ENCODE peak calls at places on chromosomes 7 and 10, in nine cellular contexts. K, Y, D, G, T, C, I, N and R are unnamed samples.
A peak's percentile ranks its signal among the peaks of the same experiment; 100 is the strongest.

GRCh38 chr7:131072505-131073091 is 255.1 kb upstream of the MKLN1 start:
- DNase-seq in D (no peak), K (no peak), Y (peak; percentile 63), T (no peak), I (no peak), N (no peak), C (peak; percentile 60), G (no peak), R (no peak)

GRCh38 chr10:86658751-86659150 is 4.4 kb downstream of the OPN4 start:
- DNase-seq in K (no peak), Y (no peak), D (no peak), T (no peak), N (no peak), I (no peak), G (no peak), C (no peak), R (no peak)

GRCh38 chr7:48052748-48053147 is 17.4 kb downstream of the C7orf57 start:
- DNase-seq in I (no peak), Y (no peak), T (no peak), K (no peak), C (peak; percentile 87), N (no peak), G (peak; percentile 52), D (no peak), R (no peak)

GRCh38 chr10:27720529-27720928 is 25.1 kb downstream of the MKX start:
- DNase-seq in D (no peak), Y (no peak), K (no peak), C (no peak), G (no peak), I (no peak), N (no peak), T (no peak), R (no peak)

GRCh38 chr10:131689954-131690669 is 210.7 kb upstream of the PPP2R2D start:
- DNase-seq in G (no peak), D (no peak), Y (no peak), N (no peak), T (no peak), I (no peak), C (no peak), K (no peak), R (no peak)

GRCh38 chr10:25076501-25077197 is 60.2 kb downstream of the THNSL1 start:
- DNase-seq in I (no peak), D (no peak), G (no peak), Y (no peak), N (no peak), C (peak; percentile 43), K (no peak), T (no peak), R (no peak)

GRCh38 chr10:30940279-30940678 is 91.4 kb downstream of the ZNF438 start:
- DNase-seq in T (no peak), I (no peak), N (no peak), D (no peak), G (no peak), C (no peak), Y (no peak), K (no peak), R (no peak)

GRCh38 chr7:87474533-87475358 is 734 bp downstream of the ABCB4 start:
- DNase-seq in D (no peak), G (no peak), T (peak; percentile 33), C (peak; percentile 2), Y (no peak), I (no peak), K (no peak), N (no peak), R (no peak)

GRCh38 chr7:46089281-46089680 is 168.2 kb upstream of the IGFBP3 start:
- DNase-seq in C (peak; percentile 54), Y (no peak), T (no peak), N (no peak), I (no peak), G (no peak), D (no peak), K (no peak), R (no peak)

GRCh38 chr7:131895541-131896173 is 339.2 kb upstream of the PODXL start:
- DNase-seq in N (peak; percentile 11), C (peak; percentile 69), K (no peak), T (no peak), Y (no peak), G (peak; percentile 69), D (no peak), I (no peak), R (peak; percentile 79)

GRCh38 chr7:91351374-91351773 is 87.1 kb downstream of the FZD1 start:
- DNase-seq in I (no peak), N (peak; percentile 3), T (no peak), K (no peak), Y (no peak), C (no peak), D (no peak), G (peak; percentile 21), R (peak; percentile 17)

GRCh38 chr10:103554488-103555320 is 61.2 kb downstream of the NEURL1 start:
- DNase-seq in Y (peak; percentile 66), T (peak; percentile 72), C (peak; percentile 63), K (peak; percentile 31), N (peak; percentile 38), I (peak; percentile 24), D (peak; percentile 65), G (peak; percentile 81), R (no peak)

GRCh38 chr7:140691368-140692045 is 5.0 kb upstream of the NDUFB2 start:
- DNase-seq in T (no peak), D (no peak), K (no peak), G (no peak), I (no peak), N (no peak), Y (no peak), C (no peak), R (no peak)

GRCh38 chr10:121527690-121528089 is 70.6 kb downstream of the FGFR2 start:
- DNase-seq in D (peak; percentile 37), Y (no peak), T (no peak), K (no peak), N (no peak), G (no peak), C (peak; percentile 57), I (no peak), R (peak; percentile 74)

GRCh38 chr10:72065439-72066025 is 22.8 kb downstream of the SPOCK2 start:
- DNase-seq in Y (no peak), N (no peak), G (no peak), T (no peak), I (no peak), C (no peak), K (no peak), D (peak; percentile 49), R (no peak)

GRCh38 chr7:5237286-5237685 is 45.5 kb upstream of the SLC29A4 start:
- DNase-seq in D (peak; percentile 59), T (peak; percentile 51), K (no peak), G (no peak), Y (no peak), C (peak; percentile 78), N (no peak), I (no peak), R (no peak)

GRCh38 chr10:70595566-70596016 is 7.0 kb downstream of the PRF1 start:
- DNase-seq in Y (no peak), C (no peak), T (no peak), K (no peak), N (no peak), G (no peak), D (no peak), I (no peak), R (no peak)

GRCh38 chr10:123390332-123390731 is 236.1 kb downstream of the BUB3 start:
- DNase-seq in D (no peak), N (no peak), K (no peak), Y (no peak), T (no peak), I (no peak), C (no peak), G (no peak), R (no peak)

GRCh38 chr10:125273023-125273422 is 112.7 kb upstream of the CTBP2 start:
- DNase-seq in N (no peak), G (no peak), D (no peak), T (no peak), C (no peak), Y (no peak), I (no peak), K (no peak), R (no peak)

GRCh38 chr7:116438274-116438673 is 61.3 kb upstream of the CAV2 start:
- DNase-seq in C (no peak), D (no peak), Y (no peak), K (no peak), I (no peak), G (no peak), T (peak; percentile 41), N (no peak), R (no peak)

GRCh38 chr7:680411-681127 is 45.9 kb upstream of the DNAAF5 start:
- DNase-seq in N (no peak), I (no peak), C (no peak), K (no peak), G (no peak), T (no peak), Y (peak; percentile 28), D (no peak), R (no peak)

GRCh38 chr10:1109795-1110673 is 53.8 kb downstream of the WDR37 start:
- DNase-seq in K (peak; percentile 45), Y (peak; percentile 91), T (peak; percentile 70), I (peak; percentile 81), D (peak; percentile 44), N (peak; percentile 41), C (peak; percentile 86), G (peak; percentile 91), R (peak; percentile 35)

GRCh38 chr7:107843184-107843583 is 40.2 kb upstream of the SLC26A3 start:
- DNase-seq in G (no peak), T (peak; percentile 65), Y (no peak), C (no peak), K (no peak), I (no peak), N (no peak), D (no peak), R (no peak)

GRCh38 chr10:14535497-14536199 is 204.9 kb upstream of the FRMD4A start:
- DNase-seq in K (no peak), G (no peak), N (no peak), C (no peak), Y (no peak), T (no peak), D (no peak), I (no peak), R (no peak)

GRCh38 chr10:48414160-48414559 is 107.7 kb downstream of the MAPK8 start:
- DNase-seq in T (no peak), D (no peak), G (no peak), I (no peak), Y (no peak), C (no peak), N (no peak), K (no peak), R (no peak)

GRCh38 chr7:151091431-151091830 is 5.2 kb downstream of the AGAP3 start:
- DNase-seq in D (no peak), K (no peak), Y (no peak), G (no peak), T (peak; percentile 72), C (no peak), N (no peak), I (no peak), R (no peak)

GRCh38 chr10:28250782-28251181 is 52.1 kb downstream of the MPP7 start:
- DNase-seq in C (peak; percentile 42), D (no peak), G (peak; percentile 34), I (no peak), Y (no peak), T (no peak), N (no peak), K (no peak), R (no peak)

GRCh38 chr7:42914009-42914725 is 2.3 kb upstream of the C7orf25 start:
- DNase-seq in Y (no peak), T (no peak), K (no peak), D (peak; percentile 35), N (no peak), G (no peak), C (peak; percentile 92), I (no peak), R (no peak)

GRCh38 chr7:972110-972509 is 3.2 kb downstream of the COX19 start:
- DNase-seq in Y (no peak), D (no peak), G (no peak), K (no peak), T (no peak), N (no peak), C (no peak), I (no peak), R (no peak)

GRCh38 chr10:98664329-98665042 is 217.8 kb upstream of the HPS1 start:
- DNase-seq in C (peak; percentile 33), I (peak; percentile 22), T (no peak), K (peak; percentile 12), Y (no peak), D (no peak), N (no peak), G (peak; percentile 36), R (no peak)

GRCh38 chr10:30186371-30186875 is 127.0 kb upstream of the JCAD start:
- DNase-seq in N (no peak), Y (no peak), T (no peak), C (no peak), K (no peak), D (no peak), I (no peak), G (no peak), R (no peak)